ENCODE peak calls at places on chromosomes 1 and 21, in six cellular contexts. D is fibroblast of the aortic adventitia, Y is progenitor cell of endocrine pancreas, M is heart right ventricle, N is WTC11, B is HCT116. O is an unnamed sample.

GRCh38 chr1:212610575-212610967 is 2.0 kb downstream of the ATF3 start:
- DNase-seq in D (no peak), Y (no peak), M (no peak), N (no peak), B (no peak), O (no peak)

GRCh38 chr21:41612674-41613250 is 104.8 kb upstream of the TMPRSS2 start:
- DNase-seq in D (peak), Y (peak), M (peak), N (peak), B (no peak), O (peak)

GRCh38 chr1:98055457-98055856 is 134.6 kb upstream of the DPYD start:
- DNase-seq in D (no peak), Y (no peak), M (no peak), N (no peak), B (no peak), O (no peak)

GRCh38 chr21:44999972-45000636 is 60.3 kb downstream of the SLX9 start:
- DNase-seq in D (no peak), Y (no peak), M (peak), N (no peak), B (no peak), O (no peak)

GRCh38 chr1:241998412-241998921 is 431 bp downstream of the MAP1LC3C start:
- DNase-seq in D (peak), Y (peak), M (peak), N (peak), B (peak), O (no peak)

GRCh38 chr1:19817160-19817559 is 2.1 kb upstream of the RNF186 start:
- DNase-seq in D (no peak), Y (no peak), M (no peak), N (no peak), B (no peak), O (no peak)

GRCh38 chr1:15605398-15606080 is 11.7 kb upstream of the DDI2 start:
- DNase-seq in D (no peak), Y (no peak), M (no peak), N (no peak), B (no peak), O (no peak)

GRCh38 chr1:64459743-64460142 is 10.2 kb upstream of the CACHD1 start:
- DNase-seq in D (no peak), Y (no peak), M (no peak), N (no peak), B (no peak), O (no peak)

GRCh38 chr1:231027971-231028370 is 12.1 kb downstream of the FAM89A start:
- DNase-seq in D (no peak), Y (no peak), M (no peak), N (no peak), B (no peak), O (no peak)

GRCh38 chr1:12665511-12665910 is 21.6 kb downstream of the AADACL4 start:
- DNase-seq in D (no peak), Y (no peak), M (no peak), N (no peak), B (no peak), O (no peak)

GRCh38 chr1:150309758-150310495 is 11.4 kb upstream of the PRPF3 start:
- DNase-seq in D (no peak), Y (no peak), M (no peak), N (no peak), B (no peak), O (no peak)

GRCh38 chr1:197156692-197157091 is 10.2 kb upstream of the ASPM start:
- DNase-seq in D (no peak), Y (no peak), M (no peak), N (no peak), B (no peak), O (no peak)

GRCh38 chr1:244049142-244049968 is 1.7 kb upstream of the ZBTB18 start:
- DNase-seq in D (no peak), Y (peak), M (peak), N (peak), B (no peak), O (no peak)

GRCh38 chr1:202216691-202217090 is 23.1 kb downstream of the LGR6 start:
- DNase-seq in D (no peak), Y (no peak), M (no peak), N (no peak), B (no peak), O (no peak)

GRCh38 chr21:28299946-28300345 is 692.7 kb downstream of the LTN1 start:
- DNase-seq in D (no peak), Y (no peak), M (no peak), N (no peak), B (no peak), O (no peak)

GRCh38 chr21:38379171-38379570 is 119.1 kb downstream of the ERG start:
- DNase-seq in D (peak), Y (no peak), M (no peak), N (no peak), B (no peak), O (no peak)

GRCh38 chr1:18794066-18794465 is 65.4 kb downstream of the TAS1R2 start:
- DNase-seq in D (no peak), Y (no peak), M (no peak), N (no peak), B (no peak), O (no peak)

GRCh38 chr21:38712076-38712475 is 93.7 kb upstream of the ETS2 start:
- DNase-seq in D (peak), Y (no peak), M (no peak), N (peak), B (peak), O (no peak)

GRCh38 chr1:168121314-168122029 is 15.3 kb downstream of the GPR161 start:
- DNase-seq in D (peak), Y (no peak), M (peak), N (no peak), B (no peak), O (no peak)

GRCh38 chr1:202596638-202597037 is 113.6 kb downstream of the SYT2 start:
- DNase-seq in D (no peak), Y (no peak), M (no peak), N (no peak), B (no peak), O (no peak)

GRCh38 chr1:31672988-31673387 is 28.3 kb upstream of the PEF1 start:
- DNase-seq in D (no peak), Y (no peak), M (peak), N (no peak), B (no peak), O (no peak)

GRCh38 chr1:34115233-34115632 is 49.8 kb downstream of the CSMD2 start:
- DNase-seq in D (no peak), Y (no peak), M (no peak), N (no peak), B (no peak), O (no peak)

GRCh38 chr1:34108711-34109110 is 56.3 kb downstream of the CSMD2 start:
- DNase-seq in D (no peak), Y (no peak), M (no peak), N (no peak), B (no peak), O (no peak)

GRCh38 chr1:34108269-34108668 is 56.8 kb downstream of the CSMD2 start:
- DNase-seq in D (peak), Y (no peak), M (no peak), N (no peak), B (no peak), O (no peak)

GRCh38 chr1:34113887-34114286 is 51.1 kb downstream of the CSMD2 start:
- DNase-seq in D (peak), Y (no peak), M (no peak), N (peak), B (peak), O (no peak)

GRCh38 chr1:34113362-34113761 is 51.7 kb downstream of the CSMD2 start:
- DNase-seq in D (no peak), Y (no peak), M (no peak), N (peak), B (no peak), O (no peak)
- TF ChIP-seq CTCF in D (no peak), Y (no peak), M (peak), N (no peak), B (peak), O (no peak)

GRCh38 chr1:215987092-215987855 is 420.2 kb downstream of the KCTD3 start:
- DNase-seq in D (no peak), Y (no peak), M (no peak), N (no peak), B (no peak), O (no peak)

DNA sequence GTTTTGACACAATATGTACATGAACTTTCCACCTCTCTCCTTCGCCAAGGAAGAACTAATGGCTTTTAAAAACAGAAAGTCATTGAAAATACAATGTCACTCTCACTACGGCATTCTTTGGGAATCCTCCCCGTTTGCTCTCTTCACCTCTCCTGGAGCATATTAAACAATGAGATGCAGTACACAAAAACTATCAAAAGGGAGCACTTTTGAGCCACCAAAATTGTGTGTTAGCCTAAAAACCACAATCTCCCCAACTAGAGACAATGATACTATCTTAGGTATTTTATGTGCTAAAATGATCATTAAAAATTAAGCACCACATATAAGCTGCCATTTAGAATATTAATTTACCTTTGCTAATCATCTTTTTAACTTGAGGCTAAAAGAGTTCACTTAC is 425.5 kb downstream of the KCTD3 start:
- DNase-seq in D (peak), Y (no peak), M (no peak), N (no peak), B (no peak), O (no peak)
- TF ChIP-seq CTCF in D (peak), Y (peak), M (peak), N (no peak), B (no peak), O (no peak)

DNA sequence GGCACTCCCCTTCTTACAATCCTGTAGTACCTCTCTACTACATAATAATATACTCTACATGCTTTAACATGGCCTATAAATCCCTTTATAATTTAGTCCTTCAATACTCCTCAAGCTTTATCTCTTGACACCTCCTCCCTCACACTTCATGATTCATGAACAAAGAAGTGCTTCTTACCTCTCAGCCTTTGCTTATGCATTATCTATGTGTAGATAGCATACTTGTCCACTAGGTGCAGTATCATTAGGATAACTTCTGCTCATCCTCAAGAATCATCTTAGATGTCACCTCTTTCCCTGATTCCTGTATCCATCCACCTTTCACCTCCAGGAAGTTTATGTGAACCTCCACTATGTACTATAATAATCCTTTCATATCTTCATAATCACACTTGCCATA is 74.4 kb downstream of the COL24A1 start:
- DNase-seq in D (no peak), Y (no peak), M (no peak), N (no peak), B (peak), O (no peak)
- TF ChIP-seq CTCF in D (no peak), Y (peak), M (no peak), N (no peak), B (peak), O (peak)

DNA sequence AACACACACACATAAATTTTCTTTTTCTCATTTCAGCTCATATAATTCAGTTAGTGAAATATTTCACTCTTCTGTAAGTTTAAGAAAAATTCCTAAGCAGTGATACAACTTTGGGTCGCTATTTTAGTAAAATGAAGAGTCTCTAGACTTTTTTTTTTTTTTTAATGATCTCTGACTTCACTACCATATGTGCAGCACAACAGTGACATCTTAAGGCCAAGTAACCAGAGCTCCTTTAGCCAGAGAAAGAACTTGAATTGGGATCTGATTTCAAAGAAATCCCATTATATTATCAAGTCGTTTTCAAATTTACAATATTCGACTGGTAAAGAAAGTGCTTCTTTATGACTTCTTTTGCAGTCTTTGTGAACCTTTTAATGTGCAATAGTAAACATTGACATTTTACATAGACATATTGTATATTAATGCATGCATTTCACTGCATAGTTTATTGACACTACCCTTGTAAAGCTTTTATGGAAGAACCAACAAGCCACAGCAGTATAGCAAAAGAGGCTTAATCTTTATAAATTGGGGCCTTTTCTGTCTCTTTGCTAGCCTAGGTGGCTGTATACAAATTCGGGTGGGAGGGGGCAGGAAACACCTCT is 62.2 kb downstream of the LRRC40 start:
- DNase-seq in D (peak), Y (no peak), M (no peak), N (no peak), B (no peak), O (no peak)
- TF ChIP-seq CTCF in D (peak), Y (peak), M (peak), N (no peak), B (no peak), O (no peak)

GRCh38 chr1:166166701-166167394 is at the start of gene FAM78B:
- DNase-seq in D (peak), Y (peak), M (peak), N (peak), B (peak), O (peak)
- TF ChIP-seq CTCF in D (peak), Y (peak), M (no peak), N (no peak), B (no peak), O (no peak)

DNA sequence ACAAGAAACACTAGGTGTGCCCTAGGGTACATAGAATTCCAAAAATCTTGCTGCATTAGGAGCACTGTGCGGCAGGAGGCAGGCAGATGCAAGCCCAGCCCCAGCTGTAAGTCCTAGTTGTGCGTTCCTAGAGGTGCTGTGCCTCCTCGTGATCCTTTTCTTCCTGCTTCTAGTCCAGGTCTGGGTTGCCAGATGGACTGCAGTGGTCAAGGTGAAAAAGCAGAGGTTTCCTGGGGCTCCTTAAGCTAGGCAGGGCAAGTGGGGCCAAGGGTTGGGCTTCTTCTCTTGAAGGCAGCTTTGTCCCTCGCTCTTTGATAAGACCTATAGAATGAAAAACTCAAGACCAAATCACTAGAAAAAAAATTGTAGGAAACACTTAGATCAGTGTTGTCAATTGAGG is 21.6 kb upstream of the SLC45A3 start:
- DNase-seq in D (no peak), Y (no peak), M (no peak), N (no peak), B (no peak), O (no peak)
- TF ChIP-seq CTCF in D (no peak), Y (no peak), M (no peak), N (no peak), B (no peak), O (no peak)

DNA sequence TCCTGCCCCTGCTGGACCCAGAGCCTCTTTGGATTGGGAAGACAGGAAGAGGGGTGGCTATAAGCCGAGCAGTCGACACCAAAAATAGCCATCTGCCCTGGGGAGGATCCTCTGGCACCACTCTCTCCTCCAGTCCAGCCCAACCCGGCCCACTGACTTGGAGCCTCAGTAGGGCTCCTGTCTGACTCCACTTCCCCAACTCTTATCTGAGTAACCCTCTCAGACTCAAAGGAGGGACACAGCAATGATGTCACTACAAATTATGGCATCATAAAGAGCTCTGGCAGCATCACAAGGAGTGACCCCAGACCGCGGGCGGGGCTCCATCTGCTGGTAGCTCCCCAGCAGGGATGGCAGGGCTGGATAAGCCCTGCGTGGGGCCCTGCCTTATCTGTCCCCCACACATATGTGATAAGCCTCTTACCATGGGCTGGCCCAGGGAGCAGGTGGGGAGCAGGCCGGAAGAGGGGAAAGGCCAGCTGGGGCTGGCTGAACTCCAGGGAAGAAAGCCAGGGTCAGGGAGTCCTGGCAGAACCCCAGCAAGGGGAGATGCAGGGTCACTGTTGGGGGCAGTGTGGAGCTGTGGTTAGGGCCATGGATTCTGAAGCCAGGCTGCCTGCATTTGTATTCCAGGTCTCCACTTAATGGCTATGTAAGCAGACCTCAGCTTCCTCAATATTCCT is 4.6 kb upstream of the SLC6A9 start:
- DNase-seq in D (peak), Y (no peak), M (peak), N (no peak), B (no peak), O (no peak)
- TF ChIP-seq CTCF in D (no peak), Y (no peak), M (no peak), N (no peak), B (no peak), O (no peak)

O was measured in mesothelial cell of epicardium.